ENCODE peak calls at places on chromosomes 6 and 20, in nine cellular contexts. M is IMR-90; F is ELR; P is CD8-positive, alpha-beta memory T cell; Y is GM23248; U is left lung; L is GF-D8; K is stimulated activated CD4-positive, alpha-beta T cell treated with anti-CD3 and anti-CD28 coated beads, Interleukin-15, amount 100 ng/mL, for 1 hour; B is NAMALWA. X is an unnamed sample.
A peak's percentile ranks its signal among the peaks of the same experiment; 100 is the strongest.

GRCh38 chr6:146997062-146997461 is 207.2 kb upstream of the STXBP5 start:
- DNase-seq in Y (peak; percentile 75), B (no peak), P (no peak), M (peak; percentile 90), K (no peak), U (no peak), F (peak; percentile 78), L (no peak), X (no peak)

GRCh38 chr6:156996265-156996664 is 219.1 kb downstream of the ARID1B start:
- DNase-seq in Y (no peak), P (no peak), L (no peak), B (no peak), F (no peak), M (no peak), U (no peak), K (no peak), X (no peak)

GRCh38 chr6:20332441-20333006 is 69.2 kb upstream of the E2F3 start:
- DNase-seq in Y (no peak), U (no peak), K (no peak), F (no peak), P (no peak), B (no peak), L (no peak), M (no peak), X (no peak)

GRCh38 chr6:106820412-106820852 is 154.1 kb downstream of the CD24 start:
- DNase-seq in B (no peak), U (no peak), Y (peak; percentile 12), M (peak; percentile 0), L (no peak), P (no peak), K (no peak), F (peak; percentile 48), X (peak; percentile 14)

GRCh38 chr20:17835941-17836861 is 132.4 kb downstream of the SNX5 start:
- DNase-seq in F (peak; percentile 49), L (no peak), K (no peak), B (no peak), M (peak; percentile 87), P (no peak), Y (peak; percentile 93), U (no peak), X (no peak)

GRCh38 chr6:168232989-168233874 is 86.3 kb downstream of the DACT2 start:
- DNase-seq in M (no peak), F (no peak), B (no peak), L (no peak), K (no peak), U (no peak), P (no peak), Y (no peak), X (no peak)

GRCh38 chr6:37081042-37081607 is 75.7 kb downstream of the FGD2 start:
- DNase-seq in M (no peak), L (no peak), U (no peak), B (no peak), P (no peak), F (no peak), K (no peak), Y (no peak), X (no peak)

GRCh38 chr20:16902657-16903056 is 154.5 kb downstream of the OTOR start:
- DNase-seq in P (no peak), B (no peak), Y (no peak), U (no peak), F (no peak), M (no peak), L (no peak), K (no peak), X (no peak)

GRCh38 chr6:13074746-13075490 is 253.4 kb downstream of the TBC1D7 start:
- DNase-seq in L (no peak), U (no peak), Y (no peak), K (no peak), B (no peak), M (no peak), F (no peak), P (no peak), X (peak; percentile 79)

GRCh38 chr6:35209622-35210289 is 4.0 kb upstream of the SCUBE3 start:
- DNase-seq in L (no peak), F (no peak), P (no peak), U (no peak), Y (no peak), M (no peak), K (no peak), B (no peak), X (no peak)

GRCh38 chr6:56232446-56232845 is 14.9 kb downstream of the COL21A1 start:
- DNase-seq in F (no peak), P (no peak), M (no peak), L (no peak), Y (no peak), B (no peak), K (no peak), U (no peak), X (no peak)

GRCh38 chr20:23047738-23048214 is 1.7 kb downstream of the THBD start:
- DNase-seq in B (no peak), F (no peak), L (no peak), K (no peak), Y (peak; percentile 46), P (no peak), U (peak; percentile 89), M (no peak), X (no peak)

GRCh38 chr6:25715794-25716193 is 38.7 kb upstream of the SLC17A4 start:
- DNase-seq in K (no peak), L (no peak), P (no peak), B (no peak), M (no peak), U (no peak), Y (no peak), F (no peak), X (no peak)

GRCh38 chr20:56428881-56429280 is 16.8 kb downstream of the CASS4 start:
- DNase-seq in F (no peak), M (no peak), Y (no peak), K (no peak), B (no peak), L (no peak), P (no peak), U (no peak), X (no peak)

X was measured in MV-4-11.